ENCODE peak calls at places on chromosomes 4 and X, in six cellular contexts. X is WTC11, G is A549, R is K562, E is HepG2, L is H1. A is an unnamed sample.

GRCh38 chr4:110055014-110055768 is 142.5 kb downstream of the EGF start:
- DNase-seq in G (no peak), L (no peak), E (peak), X (no peak), R (no peak), A (no peak)

GRCh38 chr4:73275318-73275654 is 16.7 kb upstream of the ANKRD17 start:
- DNase-seq in E (peak), R (no peak), X (no peak), G (no peak), L (no peak), A (no peak)

GRCh38 chrX:9848718-9849481 is 62.7 kb downstream of the SHROOM2 start:
- DNase-seq in G (no peak), E (no peak), L (no peak), X (no peak), R (no peak), A (no peak)

GRCh38 chr4:31237242-31237641 is 517.1 kb downstream of the PCDH7 start:
- DNase-seq in E (no peak), X (no peak), G (no peak), R (no peak), L (no peak), A (no peak)

GRCh38 chr4:181962321-181962720 is 280.9 kb upstream of the TENM3 start:
- DNase-seq in X (no peak), L (no peak), G (no peak), R (no peak), E (no peak), A (no peak)

GRCh38 chrX:17262123-17262522 is 112.9 kb upstream of the NHS start:
- DNase-seq in L (no peak), X (no peak), R (no peak), E (no peak), G (no peak), A (no peak)

GRCh38 chr4:11480683-11481082 is 52.0 kb upstream of the HS3ST1 start:
- DNase-seq in X (no peak), E (no peak), L (no peak), G (no peak), R (no peak), A (peak)

GRCh38 chrX:41889317-41890025 is 33.9 kb downstream of the CASK start:
- DNase-seq in G (peak), R (no peak), X (no peak), E (peak), L (no peak), A (peak)

GRCh38 chrX:96480081-96480480 is 204.6 kb upstream of the DIAPH2 start:
- DNase-seq in L (no peak), X (no peak), G (no peak), R (no peak), E (no peak), A (peak)

GRCh38 chr4:179941911-179942310 is 2301.3 kb upstream of the TENM3 start:
- DNase-seq in E (no peak), X (no peak), R (no peak), G (no peak), L (no peak), A (no peak)

GRCh38 chrX:23861215-23861896 is 46.4 kb downstream of the APOO start:
- DNase-seq in L (no peak), G (no peak), R (no peak), E (no peak), X (no peak), A (no peak)

GRCh38 chr4:168449740-168450442 is 30.4 kb downstream of the DDX60L start:
- DNase-seq in G (no peak), X (no peak), R (peak), L (no peak), E (no peak), A (peak)

GRCh38 chr4:145842224-145842887 is 96.3 kb downstream of the ZNF827 start:
- DNase-seq in G (no peak), E (no peak), R (no peak), X (no peak), L (no peak), A (peak)

GRCh38 chr4:83454626-83455025 is 997 bp downstream of the HELQ start:
- DNase-seq in G (no peak), X (no peak), L (no peak), R (peak), E (no peak), A (no peak)

GRCh38 chr4:184201179-184201578 is 16.5 kb downstream of the ENPP6 start:
- DNase-seq in G (no peak), X (no peak), E (no peak), L (no peak), R (no peak), A (no peak)

GRCh38 chrX:129262912-129263311 is 260.4 kb downstream of the SMARCA1 start:
- DNase-seq in L (no peak), X (no peak), G (no peak), R (no peak), E (peak), A (no peak)

GRCh38 chr4:76977731-76978350 is 28.3 kb downstream of the SEPTIN11 start:
- DNase-seq in G (no peak), E (no peak), X (no peak), R (no peak), L (no peak), A (peak)

GRCh38 chrX:155056877-155057792 is 13.8 kb downstream of the CMC4 start:
- DNase-seq in R (peak), G (peak), L (peak), X (peak), E (peak), A (peak)

GRCh38 chr4:185374573-185374972 is 21.2 kb downstream of the LRP2BP start:
- DNase-seq in E (no peak), R (no peak), G (no peak), L (no peak), X (no peak), A (peak)

GRCh38 chr4:54076673-54077072 is 12.3 kb upstream of the CHIC2 start:
- DNase-seq in E (no peak), G (no peak), X (no peak), L (no peak), R (no peak), A (peak)

GRCh38 chr4:64846417-64846816 is 437.2 kb upstream of the TECRL start:
- DNase-seq in E (no peak), R (no peak), X (no peak), L (no peak), G (no peak), A (no peak)

GRCh38 chrX:132041016-132041415 is 17.9 kb downstream of the STK26 start:
- DNase-seq in L (no peak), E (no peak), R (no peak), G (no peak), X (no peak), A (peak)

GRCh38 chr4:74659576-74660411 is 134.5 kb downstream of the BTC start:
- DNase-seq in G (peak), L (no peak), X (no peak), R (peak), E (peak), A (peak)

GRCh38 chrX:15438332-15438731 is 54.1 kb upstream of the VEGFD start:
- DNase-seq in R (no peak), G (no peak), E (no peak), L (no peak), X (no peak), A (no peak)

GRCh38 chr4:155769092-155769491 is 10.3 kb downstream of the GUCY1B1 start:
- DNase-seq in X (no peak), G (no peak), R (no peak), E (no peak), L (no peak), A (no peak)

GRCh38 chr4:88791274-88791673 is 93.6 kb upstream of the NAP1L5 start:
- DNase-seq in L (no peak), G (no peak), R (peak), X (no peak), E (peak), A (peak)

GRCh38 chrX:101564651-101565050 is 14.3 kb downstream of the ARMCX1 start:
- DNase-seq in E (no peak), G (no peak), R (no peak), L (no peak), X (no peak), A (no peak)

GRCh38 chrX:129495941-129496340 is 27.3 kb downstream of the SMARCA1 start:
- DNase-seq in E (no peak), X (no peak), R (no peak), G (no peak), L (no peak), A (no peak)

GRCh38 chrX:129750971-129751370 is 12.2 kb downstream of the XPNPEP2 start:
- DNase-seq in L (no peak), E (no peak), X (no peak), R (no peak), G (no peak), A (no peak)

GRCh38 chr4:31662951-31663350 is 942.8 kb downstream of the PCDH7 start:
- DNase-seq in X (no peak), R (no peak), E (no peak), G (no peak), L (no peak), A (no peak)

GRCh38 chr4:26368685-26369084 is 47.9 kb downstream of the RBPJ start:
- DNase-seq in G (no peak), X (no peak), E (no peak), R (no peak), L (no peak), A (no peak)

GRCh38 chr4:164095313-164096110 is 601.0 kb downstream of the TMA16 start:
- DNase-seq in L (no peak), X (no peak), R (no peak), G (no peak), E (no peak), A (no peak)

GRCh38 chr4:89000844-89001360 is 56.1 kb downstream of the FAM13A start:
- DNase-seq in G (peak), L (no peak), E (peak), R (peak), X (no peak), A (peak)

GRCh38 chr4:102299708-102300107 is 45.6 kb downstream of the SLC39A8 start:
- DNase-seq in R (peak), L (no peak), G (peak), X (peak), E (peak), A (peak)

GRCh38 chr4:144734522-144734921 is 88.6 kb downstream of the HHIP start:
- DNase-seq in R (no peak), X (peak), G (no peak), L (no peak), E (no peak), A (no peak)

DNA sequence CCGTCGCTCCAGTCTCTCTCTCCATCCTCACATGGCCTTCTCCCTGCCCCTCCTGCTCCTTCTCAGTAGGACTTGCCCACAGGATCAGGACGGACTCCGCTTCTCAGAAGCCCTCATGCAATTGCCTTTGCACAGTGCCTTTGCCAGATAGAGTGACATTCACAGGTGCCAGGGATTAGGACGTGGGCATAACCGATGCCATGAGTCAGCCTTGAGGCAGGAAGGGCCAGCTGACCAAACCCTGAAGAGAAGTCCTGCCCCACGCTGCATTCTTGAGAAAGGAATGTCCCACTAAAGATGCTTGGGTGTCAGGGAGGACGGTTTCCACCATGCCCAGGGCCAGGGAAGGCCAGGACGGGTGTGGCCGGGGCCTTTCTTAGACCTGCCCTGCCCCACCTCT is 6.6 kb upstream of the GRPEL1 start:
- DNase-seq in E (no peak), X (no peak), G (no peak), R (no peak), L (no peak), A (no peak)
- TF ChIP-seq JUN in E (no peak), X (no peak), G (no peak), R (no peak), L (no peak), A (no peak)

GRCh38 chr4:108036252-108036651 is 46.6 kb downstream of the HADH start:
- DNase-seq in G (no peak), R (no peak), X (no peak), L (no peak), E (no peak), A (no peak)
- TF ChIP-seq JUN in G (no peak), R (no peak), X (no peak), L (no peak), E (no peak), A (no peak)

GRCh38 chrX:3262906-3263305 is 83.5 kb downstream of the MXRA5 start:
- DNase-seq in R (no peak), E (peak), X (no peak), G (peak), L (no peak), A (peak)
- TF ChIP-seq JUN in R (no peak), E (no peak), X (no peak), G (no peak), L (no peak), A (peak)

GRCh38 chr4:932713-933070 is 432 bp downstream of the TMEM175 start:
- DNase-seq in G (no peak), E (peak), L (no peak), R (peak), X (no peak), A (no peak)
- TF ChIP-seq JUN in G (no peak), E (no peak), L (no peak), R (no peak), X (no peak), A (no peak)

DNA sequence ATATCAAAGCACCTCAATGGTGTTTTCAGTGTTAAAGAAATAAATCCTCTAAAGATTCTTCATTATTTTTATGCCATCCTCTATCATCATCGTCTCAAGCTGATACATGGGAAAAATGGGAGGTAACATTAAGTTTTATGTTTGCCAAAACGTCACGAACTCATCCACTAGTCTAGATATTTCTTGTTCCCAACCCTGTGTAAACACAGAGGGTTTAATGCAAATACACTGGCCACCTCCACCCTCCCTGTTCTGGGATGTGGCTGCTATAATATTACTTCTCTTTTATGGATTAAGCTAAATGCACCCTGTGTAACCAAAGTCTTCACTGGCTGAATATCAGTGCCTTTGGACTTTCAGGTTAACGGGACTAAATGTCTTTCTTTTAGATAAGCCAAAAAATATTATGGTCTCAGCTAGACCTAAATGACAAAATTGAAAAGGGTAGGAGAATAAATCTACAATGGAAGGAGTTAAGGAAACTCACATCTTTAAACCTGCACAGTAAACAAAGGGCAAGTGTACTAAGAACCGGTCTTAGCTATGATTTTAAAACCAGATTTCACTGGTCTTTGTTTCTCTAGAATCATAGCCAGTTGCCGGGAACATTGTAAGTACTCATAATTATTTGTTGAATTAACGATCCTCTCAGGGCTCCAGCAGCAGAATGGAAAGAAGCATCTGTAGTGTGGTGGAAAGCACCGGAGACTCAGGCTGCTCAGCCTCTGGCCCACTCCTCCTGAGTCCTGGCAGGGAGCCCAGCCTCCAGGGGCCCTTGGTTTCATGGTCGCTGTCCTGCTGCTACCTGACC is 103.5 kb upstream of the NOCT start:
- DNase-seq in R (peak), L (no peak), G (peak), X (no peak), E (no peak), A (no peak)
- TF ChIP-seq JUN in R (no peak), L (no peak), G (no peak), X (no peak), E (no peak), A (no peak)

GRCh38 chr4:7303561-7303960 is 111.2 kb downstream of the SORCS2 start:
- DNase-seq in X (no peak), R (no peak), G (no peak), L (no peak), E (no peak), A (no peak)
- TF ChIP-seq JUN in X (no peak), R (no peak), G (no peak), L (no peak), E (no peak), A (no peak)

DNA sequence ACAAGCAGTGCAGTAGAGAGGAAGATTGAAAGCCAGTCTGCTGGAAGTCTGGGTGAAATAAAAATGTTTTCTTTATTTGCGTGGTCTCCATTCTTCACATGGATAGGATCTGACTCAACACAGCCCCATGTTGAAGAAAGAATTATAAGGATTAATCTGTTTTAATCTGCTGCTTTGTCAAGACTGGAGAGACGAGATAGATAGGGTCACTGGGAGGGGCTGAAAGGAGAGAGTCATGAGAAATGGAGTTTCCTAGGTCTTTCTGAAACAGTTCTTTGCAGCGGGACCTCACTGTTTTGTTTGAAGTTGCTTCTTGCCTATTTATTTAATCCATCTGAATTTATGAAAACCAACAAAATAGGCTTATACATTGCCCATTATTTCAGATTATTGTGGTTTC is 32.4 kb upstream of the RHOH start:
- DNase-seq in X (no peak), L (no peak), R (no peak), E (no peak), G (no peak), A (no peak)
- TF ChIP-seq JUN in X (no peak), L (no peak), R (no peak), E (no peak), G (no peak), A (no peak)

DNA sequence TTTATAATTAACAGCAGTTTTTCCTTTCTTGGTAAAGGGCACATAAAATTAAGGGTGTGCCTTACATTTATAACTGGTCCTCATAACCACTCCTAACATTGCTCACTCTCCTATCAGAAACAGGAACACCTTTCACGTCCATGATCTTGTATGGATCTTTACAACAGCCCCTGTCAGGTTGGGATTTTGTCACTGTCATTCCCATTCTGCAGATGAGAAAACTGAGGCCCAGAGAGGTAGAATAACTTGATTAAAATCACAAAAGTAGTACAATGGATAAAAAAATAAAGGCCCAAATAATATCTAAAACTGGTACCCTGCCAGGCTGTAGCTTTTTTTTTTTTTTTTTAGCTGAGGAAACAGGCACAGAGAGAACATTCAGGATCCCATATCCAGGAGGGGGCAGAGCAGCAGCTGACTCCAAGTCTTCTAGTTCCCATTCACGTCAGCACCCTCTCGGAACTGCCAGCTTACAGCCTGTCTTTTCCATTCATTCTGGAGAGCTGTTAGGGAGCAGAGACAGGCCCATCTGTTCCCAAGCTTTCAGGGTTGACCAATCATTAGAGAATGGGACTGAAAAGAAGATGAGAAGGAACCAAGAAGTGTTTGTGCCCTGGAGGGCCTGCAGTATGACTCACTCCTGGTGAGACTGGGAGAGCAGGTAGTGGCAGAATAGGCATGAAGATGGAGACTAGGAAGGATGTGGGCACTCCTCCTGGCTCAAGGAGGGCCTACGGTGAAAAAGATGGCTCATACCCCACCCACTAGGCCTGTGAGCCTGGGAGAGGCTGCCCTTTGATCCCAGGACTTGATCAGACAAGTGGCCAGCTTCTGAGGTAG is 7.3 kb downstream of the SUV39H1 start:
- DNase-seq in G (peak), X (no peak), L (no peak), E (no peak), R (no peak), A (no peak)
- TF ChIP-seq JUN in G (no peak), X (no peak), L (no peak), E (no peak), R (no peak), A (no peak)

GRCh38 chrX:57906790-57907189 is 3.5 kb downstream of the ZXDA start:
- DNase-seq in R (no peak), X (no peak), L (no peak), G (no peak), E (no peak), A (peak)
- TF ChIP-seq JUN in R (no peak), X (no peak), L (no peak), G (no peak), E (no peak), A (peak)

GRCh38 chr4:2535386-2536192 is 858 bp upstream of the FAM193A start:
- DNase-seq in L (no peak), X (peak), R (peak), G (no peak), E (peak), A (no peak)

GRCh38 chr4:2536193-2537010 is at the start of gene FAM193A:
- DNase-seq in L (peak), X (peak), E (peak), G (peak), R (peak), A (peak)

GRCh38 chr4:2534904-2535385 is 1.5 kb upstream of the FAM193A start:
- DNase-seq in X (no peak), L (no peak), E (peak), G (no peak), R (peak), A (no peak)

GRCh38 chr4:2537011-2537830 is 774 bp downstream of the FAM193A start:
- DNase-seq in R (peak), L (no peak), X (peak), G (no peak), E (peak), A (peak)
- TF ChIP-seq JUN in R (no peak), L (no peak), X (no peak), G (no peak), E (no peak), A (no peak)

A was measured in endothelial cell of umbilical vein.